ENCODE peak calls at places on chromosomes 13 and 19, in nine cellular contexts. L, H, W, O, M, F, Z, C and Y are unnamed samples.

GRCh38 chr19:46656541-46656940 is 4.4 kb downstream of the DACT3 start:
- DNase-seq in L (no peak), H (no peak), W (no peak), O (no peak), M (no peak), F (no peak), Z (no peak), C (no peak), Y (no peak)

GRCh38 chr19:47619763-47620162 is 10.8 kb downstream of the BICRA start:
- DNase-seq in L (no peak), H (no peak), W (no peak), O (no peak), M (peak; percentile 54), F (no peak), Z (no peak), C (no peak), Y (no peak)

GRCh38 chr13:104782741-104783140 is 1716.5 kb upstream of the SLC10A2 start:
- DNase-seq in L (no peak), H (no peak), W (no peak), O (no peak), M (no peak), F (no peak), Z (no peak), C (no peak), Y (no peak)

GRCh38 chr19:44003461-44004134 is 841 bp downstream of the ZNF230 start:
- DNase-seq in L (no peak), H (no peak), W (no peak), O (peak; percentile 35), M (no peak), F (no peak), Z (no peak), C (peak; percentile 14), Y (peak; percentile 10)

GRCh38 chr13:30340367-30341184 is 33.2 kb upstream of the KATNAL1 start:
- DNase-seq in L (no peak), H (no peak), W (no peak), O (no peak), M (no peak), F (peak; percentile 56), Z (no peak), C (no peak), Y (peak; percentile 85)

GRCh38 chr13:97226788-97227627 is 4.9 kb downstream of the MBNL2 start:
- DNase-seq in L (no peak), H (no peak), W (no peak), O (peak; percentile 61), M (no peak), F (no peak), Z (no peak), C (peak; percentile 46), Y (no peak)

GRCh38 chr19:40982594-40983101 is 8.4 kb upstream of the CYP2B6 start:
- DNase-seq in L (no peak), H (no peak), W (no peak), O (no peak), M (peak; percentile 43), F (peak; percentile 4), Z (no peak), C (no peak), Y (peak; percentile 24)

GRCh38 chr13:73937420-73937819 is 196.8 kb downstream of the KLF12 start:
- DNase-seq in L (no peak), H (no peak), W (no peak), O (no peak), M (no peak), F (no peak), Z (no peak), C (no peak), Y (no peak)

GRCh38 chr19:38513762-38514167 is 80.3 kb downstream of the RYR1 start:
- DNase-seq in L (no peak), H (no peak), W (no peak), O (peak; percentile 75), M (no peak), F (no peak), Z (no peak), C (no peak), Y (no peak)

GRCh38 chr19:36489920-36490415 is 607 bp upstream of the ZNF566 start:
- DNase-seq in L (peak; percentile 70), H (peak; percentile 51), W (no peak), O (peak; percentile 85), M (peak; percentile 86), F (peak; percentile 82), Z (peak; percentile 63), C (no peak), Y (peak; percentile 97)

GRCh38 chr19:33559996-33560395 is 38.4 kb upstream of the PEPD start:
- DNase-seq in L (no peak), H (no peak), W (no peak), O (no peak), M (no peak), F (no peak), Z (no peak), C (no peak), Y (no peak)

GRCh38 chr19:58033741-58034475 is at the start of gene ZSCAN1:
- DNase-seq in L (peak; percentile 73), H (peak; percentile 8), W (peak; percentile 31), O (peak; percentile 28), M (peak; percentile 97), F (peak; percentile 20), Z (peak; percentile 26), C (no peak), Y (peak; percentile 92)

GRCh38 chr13:33178197-33178699 is 107.3 kb downstream of the STARD13 start:
- DNase-seq in L (no peak), H (no peak), W (no peak), O (no peak), M (no peak), F (no peak), Z (no peak), C (no peak), Y (no peak)

GRCh38 chr19:7868671-7869452 is 5.3 kb downstream of the PRR36 start:
- DNase-seq in L (peak; percentile 57), H (peak; percentile 46), W (no peak), O (peak; percentile 83), M (peak; percentile 95), F (no peak), Z (peak; percentile 81), C (peak; percentile 94), Y (peak; percentile 92)

GRCh38 chr13:101695870-101696516 is 243.5 kb downstream of the ITGBL1 start:
- DNase-seq in L (no peak), H (no peak), W (no peak), O (no peak), M (no peak), F (no peak), Z (no peak), C (no peak), Y (no peak)

GRCh38 chr13:27973956-27974662 is 5.0 kb upstream of the CDX2 start:
- DNase-seq in L (no peak), H (no peak), W (no peak), O (no peak), M (no peak), F (no peak), Z (no peak), C (no peak), Y (no peak)

GRCh38 chr19:29012457-29012856 is 200.5 kb downstream of the UQCRFS1 start:
- DNase-seq in L (no peak), H (no peak), W (no peak), O (no peak), M (no peak), F (no peak), Z (no peak), C (no peak), Y (no peak)

GRCh38 chr19:16532440-16533273 is 9.6 kb downstream of the CHERP start:
- DNase-seq in L (no peak), H (no peak), W (no peak), O (no peak), M (no peak), F (no peak), Z (no peak), C (no peak), Y (no peak)

GRCh38 chr13:27619711-27620376 is 485 bp downstream of the LNX2 start:
- DNase-seq in L (peak; percentile 23), H (no peak), W (no peak), O (peak; percentile 54), M (no peak), F (no peak), Z (no peak), C (no peak), Y (peak; percentile 43)

GRCh38 chr13:87859261-87859660 is 188.1 kb downstream of the SLITRK5 start:
- DNase-seq in L (no peak), H (no peak), W (no peak), O (no peak), M (no peak), F (no peak), Z (no peak), C (no peak), Y (no peak)

GRCh38 chr19:16403151-16403977 is 68.4 kb downstream of the EPS15L1 start:
- DNase-seq in L (no peak), H (no peak), W (no peak), O (no peak), M (no peak), F (no peak), Z (no peak), C (no peak), Y (no peak)

GRCh38 chr19:48683349-48683748 is 10.5 kb upstream of the NTN5 start:
- DNase-seq in L (no peak), H (peak; percentile 12), W (no peak), O (peak; percentile 24), M (no peak), F (no peak), Z (peak; percentile 37), C (peak; percentile 37), Y (peak; percentile 65)

GRCh38 chr19:40719414-40719894 is 2.5 kb downstream of the ITPKC start:
- DNase-seq in L (no peak), H (no peak), W (no peak), O (no peak), M (no peak), F (no peak), Z (no peak), C (no peak), Y (no peak)

GRCh38 chr13:87677334-87678234 is 6.4 kb downstream of the SLITRK5 start:
- DNase-seq in L (peak; percentile 41), H (no peak), W (no peak), O (no peak), M (peak; percentile 71), F (no peak), Z (no peak), C (no peak), Y (peak; percentile 50)

GRCh38 chr13:48506092-48506701 is 26.7 kb downstream of the RCBTB2 start:
- DNase-seq in L (no peak), H (no peak), W (no peak), O (no peak), M (no peak), F (no peak), Z (no peak), C (no peak), Y (no peak)

GRCh38 chr13:31154939-31155338 is 6.8 kb downstream of the HSPH1 start:
- DNase-seq in L (no peak), H (no peak), W (no peak), O (no peak), M (no peak), F (no peak), Z (no peak), C (no peak), Y (no peak)

GRCh38 chr19:31300406-31300805 is 48.8 kb downstream of the TSHZ3 start:
- DNase-seq in L (no peak), H (no peak), W (no peak), O (no peak), M (no peak), F (no peak), Z (no peak), C (no peak), Y (no peak)

GRCh38 chr13:112113355-112113754 is 46.4 kb downstream of the SOX1 start:
- DNase-seq in L (no peak), H (no peak), W (no peak), O (no peak), M (no peak), F (no peak), Z (no peak), C (no peak), Y (no peak)

GRCh38 chr19:39377373-39378362 is 13.2 kb downstream of the PAF1 start:
- DNase-seq in L (no peak), H (no peak), W (no peak), O (no peak), M (no peak), F (no peak), Z (no peak), C (no peak), Y (no peak)

GRCh38 chr13:20230913-20231838 is 943 bp downstream of the GJB6 start:
- DNase-seq in L (no peak), H (no peak), W (no peak), O (peak; percentile 53), M (peak; percentile 28), F (no peak), Z (peak; percentile 5), C (peak; percentile 27), Y (no peak)

GRCh38 chr19:51808333-51808986 is 13.5 kb downstream of the FPR3 start:
- DNase-seq in L (no peak), H (no peak), W (no peak), O (no peak), M (no peak), F (no peak), Z (no peak), C (no peak), Y (no peak)